ENCODE peak calls at places on chromosomes 16 and 17, in four cellular contexts. D, E, O and B are unnamed samples.

GRCh38 chr17:82851381-82851780 is 11.6 kb upstream of the ZNF750 start:
- DNase-seq in D (no peak), E (no peak), O (no peak), B (no peak)

GRCh38 chr16:66402591-66403230 is 24.4 kb upstream of the BEAN1 start:
- DNase-seq in D (no peak), E (no peak), O (no peak), B (no peak)

GRCh38 chr16:30166202-30166902 is 17.1 kb upstream of the CORO1A start:
- DNase-seq in D (no peak), E (no peak), O (peak), B (no peak)

GRCh38 chr17:79146562-79146961 is 71.9 kb downstream of the ENGASE start:
- DNase-seq in O (no peak), D (no peak), E (no peak), B (no peak)

GRCh38 chr17:42333053-42333452 is 44.8 kb downstream of the STAT5A start:
- DNase-seq in E (no peak), O (no peak), D (no peak), B (no peak)

GRCh38 chr16:10067406-10067805 is 114.8 kb downstream of the GRIN2A start:
- DNase-seq in D (no peak), O (no peak), E (no peak), B (no peak)

GRCh38 chr16:67029249-67030096 is 524 bp downstream of the CBFB start:
- DNase-seq in D (no peak), O (peak), E (no peak), B (peak)

GRCh38 chr16:69321080-69321479 is 9.3 kb downstream of the PDF start:
- DNase-seq in E (no peak), O (no peak), D (no peak), B (no peak)

GRCh38 chr17:17552351-17553216 is 38.9 kb downstream of the PEMT start:
- DNase-seq in E (no peak), O (no peak), D (no peak), B (no peak)

GRCh38 chr16:76287466-76287865 is 10.3 kb downstream of the CNTNAP4 start:
- DNase-seq in O (no peak), E (no peak), D (no peak), B (no peak)

GRCh38 chr17:45077643-45078042 is 16.5 kb downstream of the NMT1 start:
- DNase-seq in O (no peak), E (no peak), D (no peak), B (no peak)

GRCh38 chr17:40915199-40915661 is 22.2 kb downstream of the KRT23 start:
- DNase-seq in O (peak), E (no peak), D (no peak), B (peak)

GRCh38 chr17:17305282-17305801 is 2.2 kb downstream of the NT5M start:
- DNase-seq in D (no peak), O (peak), E (peak), B (peak)

GRCh38 chr17:17313350-17313991 is 10.3 kb downstream of the NT5M start:
- DNase-seq in D (peak), E (peak), O (peak), B (peak)

GRCh38 chr16:10521681-10522274 is 58.6 kb downstream of the EMP2 start:
- DNase-seq in O (peak), D (peak), E (no peak), B (peak)

GRCh38 chr16:73058616-73059409 is 10.9 kb upstream of the ZFHX3 start:
- DNase-seq in D (peak), E (no peak), O (no peak), B (peak)

GRCh38 chr17:36597866-36598777 is 3.3 kb upstream of the MRM1 start:
- DNase-seq in O (no peak), E (no peak), D (no peak), B (no peak)

GRCh38 chr16:61366006-61366405 is 670.2 kb downstream of the CDH8 start:
- DNase-seq in D (no peak), O (no peak), E (no peak), B (no peak)

GRCh38 chr16:708959-709358 is 3.4 kb upstream of the FBXL16 start:
- DNase-seq in D (no peak), O (no peak), E (no peak), B (no peak)

GRCh38 chr17:42107597-42108576 is 4.6 kb downstream of the DHX58 start:
- DNase-seq in D (no peak), E (peak), O (peak), B (peak)

GRCh38 chr16:88376053-88376834 is 6.5 kb upstream of the ZNF469 start:
- DNase-seq in D (no peak), O (no peak), E (no peak), B (no peak)

GRCh38 chr16:58021661-58022551 is 3.6 kb upstream of the MMP15 start:
- DNase-seq in O (no peak), E (no peak), D (no peak), B (no peak)

GRCh38 chr17:38604479-38605229 is 1.1 kb downstream of the SRCIN1 start:
- DNase-seq in E (no peak), D (peak), O (peak), B (peak)